ENCODE peak calls at places on chromosomes 12 and 14, in five cellular contexts. S is IMR-90, M is omental fat pad, F is NCI-H187 treated with DMSO at 0.1 percent for 48 hours, A is MV-4-11. J is an unnamed sample.

GRCh38 chr12:88683628-88684027 is 103.4 kb upstream of the KITLG start:
- DNase-seq in S (no peak), M (no peak), F (no peak), A (no peak), J (no peak)

GRCh38 chr12:74538491-74539258 is 1.0 kb downstream of the ATXN7L3B start:
- DNase-seq in S (no peak), M (no peak), F (no peak), A (no peak), J (no peak)

GRCh38 chr12:3533703-3534386 is 42.8 kb downstream of the PRMT8 start:
- DNase-seq in S (no peak), M (no peak), F (peak; percentile 75), A (no peak), J (peak; percentile 21)

GRCh38 chr14:89327771-89328212 is 89.2 kb downstream of the FOXN3 start:
- DNase-seq in S (peak; percentile 71), M (no peak), F (no peak), A (no peak), J (no peak)

GRCh38 chr12:67774983-67775587 is 126.5 kb downstream of the DYRK2 start:
- DNase-seq in S (peak; percentile 8), M (no peak), F (no peak), A (no peak), J (no peak)

GRCh38 chr12:21773263-21773741 is 1.2 kb downstream of the KCNJ8 start:
- DNase-seq in S (peak; percentile 23), M (no peak), F (no peak), A (no peak), J (no peak)

GRCh38 chr12:84079621-84080020 is 833.0 kb downstream of the SLC6A15 start:
- DNase-seq in S (peak; percentile 13), M (no peak), F (no peak), A (no peak), J (no peak)

GRCh38 chr12:107282628-107283027 is 189.3 kb upstream of the CRY1 start:
- DNase-seq in S (no peak), M (no peak), F (no peak), A (no peak), J (no peak)

GRCh38 chr14:60288279-60288678 is 39.3 kb downstream of the PPM1A start:
- DNase-seq in S (no peak), M (no peak), F (no peak), A (no peak), J (no peak)

GRCh38 chr12:54051081-54051912 is 2.3 kb upstream of the HOXC4 start:
- DNase-seq in S (no peak), M (no peak), F (no peak), A (no peak), J (no peak)

GRCh38 chr12:116693259-116694227 is 44.3 kb downstream of the SPRING1 start:
- DNase-seq in S (no peak), M (no peak), F (peak; percentile 64), A (no peak), J (peak; percentile 41)

GRCh38 chr12:52769946-52770345 is 7.2 kb downstream of the KRT76 start:
- DNase-seq in S (no peak), M (no peak), F (no peak), A (no peak), J (no peak)

GRCh38 chr12:124147579-124147978 is 147.3 kb upstream of the RFLNA start:
- DNase-seq in S (no peak), M (no peak), F (peak; percentile 89), A (peak; percentile 67), J (no peak)

GRCh38 chr14:95045836-95046430 is 111.4 kb downstream of the DICER1 start:
- DNase-seq in S (no peak), M (peak; percentile 8), F (no peak), A (no peak), J (no peak)

GRCh38 chr14:68728342-68729106 is 64.3 kb downstream of the ZFP36L1 start:
- DNase-seq in S (no peak), M (no peak), F (no peak), A (no peak), J (no peak)

GRCh38 chr12:101066489-101066888 is 143.5 kb downstream of the SLC5A8 start:
- DNase-seq in S (no peak), M (no peak), F (no peak), A (no peak), J (no peak)

GRCh38 chr12:75260316-75260715 is 50.7 kb upstream of the KCNC2 start:
- DNase-seq in S (no peak), M (no peak), F (no peak), A (peak; percentile 77), J (no peak)

GRCh38 chr12:117124421-117125274 is 25.4 kb upstream of the TESC start:
- DNase-seq in S (no peak), M (no peak), F (no peak), A (peak; percentile 18), J (no peak)

GRCh38 chr14:91369628-91370445 is 47.8 kb downstream of the CCDC88C start:
- DNase-seq in S (no peak), M (no peak), F (peak; percentile 98), A (no peak), J (no peak)

GRCh38 chr12:48917857-48918537 is 7.3 kb downstream of the FKBP11 start:
- DNase-seq in S (no peak), M (no peak), F (no peak), A (peak; percentile 58), J (no peak)

GRCh38 chr12:1332327-1332726 is 262.1 kb downstream of the FBXL14 start:
- DNase-seq in S (peak; percentile 12), M (no peak), F (no peak), A (no peak), J (no peak)

GRCh38 chr12:21941522-21942376 is 523 bp upstream of the ABCC9 start:
- DNase-seq in S (peak; percentile 26), M (no peak), F (no peak), A (no peak), J (no peak)

GRCh38 chr12:116599285-116600122 is 40.3 kb downstream of the MAP1LC3B2 start:
- DNase-seq in S (peak; percentile 58), M (peak; percentile 68), F (no peak), A (peak; percentile 33), J (peak; percentile 9)

GRCh38 chr14:104726600-104727451 is 2.8 kb downstream of the ADSS1 start:
- DNase-seq in S (no peak), M (no peak), F (no peak), A (no peak), J (no peak)